ENCODE peak calls at places on chromosome 3, in four cellular contexts. Z is GM12878, F is K562, J is SK-N-SH. G is an unnamed sample.

GRCh38 chr3:161851941-161852566 is 355.4 kb downstream of the OTOL1 start:
- DNase-seq in Z (peak), F (peak), J (peak), G (peak)

GRCh38 chr3:16498130-16498890 is 15.2 kb downstream of the RFTN1 start:
- DNase-seq in Z (no peak), F (no peak), J (no peak), G (no peak)

GRCh38 chr3:50926868-50927267 is 252.1 kb downstream of the DOCK3 start:
- DNase-seq in Z (no peak), F (no peak), J (no peak), G (no peak)

GRCh38 chr3:128683957-128684356 is 33.3 kb upstream of the RPN1 start:
- DNase-seq in Z (no peak), F (no peak), J (no peak), G (no peak)

GRCh38 chr3:75262661-75263060 is 401.5 kb upstream of the FRG2C start:
- DNase-seq in Z (no peak), F (no peak), J (no peak), G (no peak)

GRCh38 chr3:35857004-35857403 is 217.7 kb downstream of the ARPP21 start:
- DNase-seq in Z (no peak), F (no peak), J (no peak), G (no peak)

GRCh38 chr3:8929860-8930259 is 33.4 kb downstream of the RAD18 start:
- DNase-seq in Z (no peak), F (no peak), J (no peak), G (no peak)

GRCh38 chr3:11288786-11289637 is 16.8 kb downstream of the ATG7 start:
- DNase-seq in Z (peak), F (peak), J (no peak), G (no peak)

GRCh38 chr3:142243134-142243533 is 17.7 kb upstream of the GK5 start:
- DNase-seq in Z (no peak), F (no peak), J (no peak), G (no peak)

GRCh38 chr3:161108840-161109239 is 3.7 kb upstream of the B3GALNT1 start:
- DNase-seq in Z (no peak), F (no peak), J (no peak), G (no peak)

GRCh38 chr3:150798122-150798618 is 35.2 kb upstream of the SIAH2 start:
- DNase-seq in Z (no peak), F (no peak), J (no peak), G (no peak)

GRCh38 chr3:151423091-151423490 is 37.8 kb downstream of the IGSF10 start:
- DNase-seq in Z (no peak), F (no peak), J (no peak), G (no peak)

GRCh38 chr3:52090131-52090548 is 33.8 kb upstream of the DUSP7 start:
- DNase-seq in Z (no peak), F (no peak), J (no peak), G (no peak)

GRCh38 chr3:57935539-57935938 is 72.7 kb upstream of the FLNB start:
- DNase-seq in Z (no peak), F (peak), J (no peak), G (no peak)

GRCh38 chr3:98777801-98778220 is 14.7 kb downstream of the ST3GAL6 start:
- DNase-seq in Z (no peak), F (no peak), J (no peak), G (no peak)

GRCh38 chr3:43327184-43327950 is 41.0 kb downstream of the SNRK start:
- DNase-seq in Z (no peak), F (no peak), J (no peak), G (no peak)

GRCh38 chr3:41881233-41881821 is 80.6 kb downstream of the ULK4 start:
- DNase-seq in Z (no peak), F (peak), J (peak), G (no peak)

GRCh38 chr3:182921665-182922355 is 58.5 kb downstream of the DCUN1D1 start:
- DNase-seq in Z (no peak), F (no peak), J (no peak), G (no peak)

GRCh38 chr3:24351779-24352469 is 142.7 kb downstream of the THRB start:
- DNase-seq in Z (no peak), F (peak), J (no peak), G (no peak)

GRCh38 chr3:114674041-114674440 is 380.2 kb downstream of the TIGIT start:
- DNase-seq in Z (no peak), F (no peak), J (no peak), G (no peak)

GRCh38 chr3:56467108-56467507 is 1.2 kb downstream of the ERC2 start:
- DNase-seq in Z (no peak), F (peak), J (peak), G (peak)

GRCh38 chr3:28290863-28291300 is 49.5 kb downstream of the CMC1 start:
- DNase-seq in Z (no peak), F (no peak), J (no peak), G (no peak)

GRCh38 chr3:184815046-184815930 is 3.3 kb downstream of the VPS8 start:
- DNase-seq in Z (no peak), F (no peak), J (no peak), G (no peak)

GRCh38 chr3:197820550-197821335 is 29.7 kb downstream of the LRCH3 start:
- DNase-seq in Z (no peak), F (no peak), J (no peak), G (no peak)

GRCh38 chr3:42803800-42804112 is 534 bp downstream of the HIGD1A start:
- DNase-seq in Z (no peak), F (peak), J (peak), G (peak)

GRCh38 chr3:188749010-188749617 is 422.7 kb upstream of the TPRG1 start:
- DNase-seq in Z (no peak), F (peak), J (peak), G (peak)

GRCh38 chr3:12553921-12554391 is 2.9 kb upstream of the MKRN2 start:
- DNase-seq in Z (no peak), F (no peak), J (peak), G (no peak)

GRCh38 chr3:116994473-116994872 is 284.9 kb downstream of the TUSC7 start:
- DNase-seq in Z (no peak), F (no peak), J (no peak), G (no peak)

GRCh38 chr3:86914651-86915050 is 76.3 kb downstream of the VGLL3 start:
- DNase-seq in Z (no peak), F (no peak), J (no peak), G (no peak)

GRCh38 chr3:100264242-100264641 is 3.5 kb downstream of the TBC1D23 start:
- DNase-seq in Z (no peak), F (no peak), J (no peak), G (no peak)

GRCh38 chr3:35544976-35545375 is 94.3 kb upstream of the ARPP21 start:
- DNase-seq in Z (no peak), F (no peak), J (no peak), G (no peak)

GRCh38 chr3:187017511-187018230 is 87.3 kb downstream of the ST6GAL1 start:
- DNase-seq in Z (no peak), F (no peak), J (no peak), G (no peak)

GRCh38 chr3:146491303-146491702 is 21.9 kb upstream of the PLSCR2 start:
- DNase-seq in Z (no peak), F (no peak), J (no peak), G (no peak)

GRCh38 chr3:47404955-47405790 is 24.4 kb downstream of the PTPN23 start:
- DNase-seq in Z (no peak), F (no peak), J (peak), G (no peak)

GRCh38 chr3:24519368-24520100 is 24.9 kb upstream of the THRB start:
- DNase-seq in Z (peak), F (peak), J (no peak), G (peak)

GRCh38 chr3:140007081-140007480 is 72.1 kb downstream of the CLSTN2 start:
- DNase-seq in Z (no peak), F (no peak), J (no peak), G (no peak)
- TF ChIP-seq USF1 in Z (no peak), F (no peak), J (no peak), G (no peak)

DNA sequence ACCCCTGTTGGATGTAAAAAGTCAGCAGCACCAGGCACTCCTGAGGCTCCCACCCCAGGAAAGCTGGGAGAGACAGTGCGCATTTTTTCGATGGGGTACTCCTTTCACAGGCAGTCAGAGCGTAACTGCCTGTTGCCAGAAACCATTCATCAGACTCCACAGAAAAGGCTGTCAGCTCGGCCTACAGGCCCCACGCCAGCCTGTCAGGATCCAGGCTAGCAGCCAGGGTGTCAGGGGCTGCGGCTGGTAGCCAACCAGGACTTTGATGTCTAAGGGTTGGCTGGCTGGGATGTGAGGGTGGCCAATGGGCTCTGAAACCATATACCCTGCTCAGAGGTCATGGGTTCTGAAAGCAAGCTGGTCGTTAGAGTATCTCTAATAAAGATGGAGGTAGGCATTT is 164.5 kb downstream of the WNT5A start:
- DNase-seq in Z (no peak), F (no peak), J (no peak), G (no peak)
- TF ChIP-seq CTCF in Z (no peak), F (no peak), J (no peak), G (no peak)

GRCh38 chr3:72909591-72909990 is 21.7 kb downstream of the GXYLT2 start:
- DNase-seq in Z (no peak), F (no peak), J (no peak), G (no peak)

GRCh38 chr3:72906154-72906553 is 18.3 kb downstream of the GXYLT2 start:
- DNase-seq in Z (no peak), F (no peak), J (no peak), G (peak)

GRCh38 chr3:72904156-72904555 is 16.3 kb downstream of the GXYLT2 start:
- DNase-seq in Z (no peak), F (no peak), J (no peak), G (no peak)

GRCh38 chr3:72907851-72908620 is 20.2 kb downstream of the GXYLT2 start:
- DNase-seq in Z (no peak), F (no peak), J (no peak), G (no peak)

DNA sequence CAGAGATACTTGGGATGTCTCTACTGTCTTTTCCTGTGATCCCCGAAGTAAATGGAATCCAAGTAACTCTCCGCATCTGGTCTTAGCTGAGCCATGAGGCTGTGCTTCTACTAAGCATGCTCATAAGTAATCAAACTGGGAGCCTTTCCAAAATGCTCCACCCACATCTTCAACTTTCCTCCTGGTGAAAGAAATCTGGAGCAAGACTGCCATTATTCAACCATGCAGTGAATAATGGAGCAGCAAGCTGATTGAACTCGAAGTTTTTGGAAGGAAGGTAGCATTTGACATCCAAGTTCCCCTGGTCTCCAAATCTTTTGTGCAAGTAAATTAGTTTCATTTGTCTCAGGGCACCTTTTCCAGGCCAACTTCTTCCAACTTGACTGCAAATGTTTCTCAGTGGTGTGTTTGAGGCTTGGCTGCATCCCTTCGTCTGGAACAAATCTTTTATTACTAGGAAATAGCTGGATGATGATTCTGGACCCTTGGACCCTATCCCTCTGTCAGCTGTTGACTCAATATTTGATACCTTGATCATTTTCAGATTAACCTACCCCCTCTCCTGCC is 19.4 kb downstream of the GXYLT2 start:
- DNase-seq in Z (no peak), F (no peak), J (no peak), G (no peak)
- TF ChIP-seq USF1 in Z (no peak), F (no peak), J (no peak), G (no peak)

GRCh38 chr3:125058529-125058928 is 2.7 kb upstream of the HEG1 start:
- DNase-seq in Z (no peak), F (no peak), J (no peak), G (no peak)

GRCh38 chr3:125061646-125062045 is 5.8 kb upstream of the HEG1 start:
- DNase-seq in Z (no peak), F (no peak), J (no peak), G (no peak)

GRCh38 chr3:125061170-125061569 is 5.4 kb upstream of the HEG1 start:
- DNase-seq in Z (no peak), F (no peak), J (no peak), G (no peak)

GRCh38 chr3:125058959-125059358 is 3.2 kb upstream of the HEG1 start:
- DNase-seq in Z (no peak), F (no peak), J (no peak), G (no peak)

GRCh38 chr3:125059488-125060245 is 3.9 kb upstream of the HEG1 start:
- DNase-seq in Z (no peak), F (no peak), J (no peak), G (no peak)
- TF ChIP-seq CTCF in Z (no peak), F (no peak), J (no peak), G (no peak)

GRCh38 chr3:115891237-115891636 is 267.9 kb downstream of the GAP43 start:
- DNase-seq in Z (no peak), F (no peak), J (no peak), G (no peak)

DNA sequence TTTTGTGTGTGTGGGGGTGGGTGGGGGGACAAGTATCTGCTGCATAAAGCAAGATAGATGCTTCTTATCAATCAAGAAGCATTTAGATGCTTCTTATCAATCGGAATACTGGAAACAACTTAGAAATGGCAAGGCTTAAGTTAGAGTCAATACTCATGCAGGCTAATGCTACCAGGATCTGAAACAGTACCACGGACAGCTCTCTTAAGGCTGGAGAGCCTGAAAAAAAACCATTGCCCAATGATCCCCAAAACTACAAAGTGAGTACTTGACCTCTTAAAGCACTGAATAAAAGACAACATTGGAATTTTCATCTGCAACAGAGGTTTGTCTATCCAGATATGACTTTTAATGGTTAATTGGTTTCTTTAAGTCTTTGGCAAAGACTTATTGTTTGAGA is 262.3 kb downstream of the GAP43 start:
- DNase-seq in Z (no peak), F (peak), J (no peak), G (peak)
- TF ChIP-seq USF1 in Z (no peak), F (no peak), J (no peak), G (no peak)

GRCh38 chr3:49165771-49166751 is at the start of gene CCDC71:
- DNase-seq in Z (peak), F (peak), J (peak), G (peak)
- TF ChIP-seq CTCF in Z (no peak), F (no peak), J (no peak), G (no peak)

DNA sequence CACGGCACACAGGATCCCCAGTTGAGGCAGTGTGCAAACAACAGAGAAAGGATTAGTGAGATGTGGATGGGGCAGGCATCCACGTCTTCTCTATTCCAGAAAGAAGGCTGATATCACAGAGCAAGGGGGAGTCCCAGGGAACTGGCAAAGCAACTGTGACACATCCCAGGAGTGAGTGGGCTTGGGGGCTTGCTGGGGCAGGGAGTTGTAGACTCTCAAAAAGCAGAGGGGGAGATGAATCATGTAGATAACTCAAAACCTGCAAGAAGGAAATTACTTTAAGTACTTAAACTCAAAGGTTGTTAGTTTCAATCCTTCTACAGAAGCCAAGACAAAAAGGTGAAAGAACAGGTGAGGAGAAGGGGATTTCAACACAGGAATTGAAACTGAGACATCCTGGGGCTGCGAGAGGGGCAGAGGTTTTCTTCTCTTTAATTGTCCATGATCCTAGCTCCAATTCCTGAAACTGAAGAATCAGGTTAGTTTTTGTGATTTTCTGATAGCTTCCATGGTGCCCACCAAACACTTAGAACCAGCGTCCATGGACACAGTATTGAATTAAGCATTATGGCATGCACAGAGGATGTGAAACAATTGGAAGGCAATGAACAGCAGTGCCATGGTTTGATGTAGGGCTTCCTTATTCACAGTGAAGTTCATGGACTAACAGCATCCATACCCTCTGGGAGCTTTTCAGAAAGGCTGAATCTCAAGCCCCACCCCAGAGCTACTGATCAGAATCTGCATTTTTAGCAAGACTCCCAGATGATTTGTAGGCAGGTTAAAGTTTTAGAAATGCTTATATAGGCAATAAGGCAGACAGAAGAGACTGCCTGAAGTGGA is 52.0 kb downstream of the CCR3 start:
- DNase-seq in Z (no peak), F (no peak), J (no peak), G (no peak)
- TF ChIP-seq USF1 in Z (no peak), F (no peak), J (no peak), G (no peak)

GRCh38 chr3:106341090-106341489 is 472.3 kb upstream of the CBLB start:
- DNase-seq in Z (no peak), F (no peak), J (peak), G (no peak)
- TF ChIP-seq CTCF in Z (no peak), F (no peak), J (no peak), G (no peak)

GRCh38 chr3:127585163-127585812 is 5.2 kb downstream of the TPRA1 start:
- DNase-seq in Z (no peak), F (no peak), J (no peak), G (no peak)

GRCh38 chr3:127584734-127585133 is 5.8 kb downstream of the TPRA1 start:
- DNase-seq in Z (no peak), F (no peak), J (no peak), G (no peak)

GRCh38 chr3:127588675-127589577 is 1.6 kb downstream of the TPRA1 start:
- DNase-seq in Z (no peak), F (no peak), J (no peak), G (no peak)

GRCh38 chr3:127587876-127588275 is 2.7 kb downstream of the TPRA1 start:
- DNase-seq in Z (no peak), F (no peak), J (no peak), G (no peak)

DNA sequence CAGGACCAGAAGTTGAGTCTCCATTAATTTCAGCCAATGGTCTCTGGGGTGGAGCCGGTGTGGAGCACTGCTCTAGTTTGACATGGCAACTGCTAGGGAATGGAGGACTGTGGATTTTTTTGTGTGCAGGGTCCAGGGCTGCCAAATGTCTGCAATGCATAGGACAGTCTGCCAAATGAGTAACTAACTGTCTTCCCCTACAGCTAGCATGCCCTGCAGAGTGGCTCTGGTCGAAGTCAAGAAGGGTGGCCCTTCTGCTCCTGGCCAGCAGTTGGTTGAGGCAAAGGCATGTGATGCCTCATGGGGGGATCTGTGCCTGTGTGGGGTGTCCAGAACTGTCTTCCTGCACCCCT is 4.7 kb downstream of the TPRA1 start:
- DNase-seq in Z (no peak), F (no peak), J (no peak), G (no peak)
- TF ChIP-seq USF1 in Z (no peak), F (no peak), J (no peak), G (no peak)

G was measured in WTC11.